ENCODE peak calls at places on chromosomes 1 and 21, in eight cellular contexts. M is GM10248, F is neural progenitor cell, X is transverse colon, T is PC-9, A is kidney epithelial cell, J is AG09319, Q is tibial artery. N is an unnamed sample.

GRCh38 chr1:93080424-93080823 is 1.3 kb downstream of the MTF2 start:
- DNase-seq in M (peak), F (peak), X (no peak), T (no peak), A (peak), J (peak), Q (no peak), N (peak)

GRCh38 chr1:26161408-26162219 is 2.7 kb downstream of the FAM110D start:
- DNase-seq in M (no peak), F (peak), X (peak), T (peak), A (no peak), J (no peak), Q (peak), N (peak)

GRCh38 chr1:220281159-220281574 is 8.9 kb upstream of the RAB3GAP2 start:
- DNase-seq in M (no peak), F (peak), X (no peak), T (no peak), A (no peak), J (no peak), Q (no peak), N (no peak)

GRCh38 chr1:25952851-25953401 is 44.9 kb downstream of the PAFAH2 start:
- DNase-seq in M (no peak), F (no peak), X (no peak), T (no peak), A (no peak), J (no peak), Q (no peak), N (no peak)

GRCh38 chr21:45363921-45364463 is 41.0 kb upstream of the COL18A1 start:
- DNase-seq in M (peak), F (no peak), X (peak), T (peak), A (peak), J (peak), Q (peak), N (peak)

GRCh38 chr1:233323724-233324123 is 3.8 kb upstream of the MAP3K21 start:
- DNase-seq in M (no peak), F (no peak), X (no peak), T (no peak), A (no peak), J (no peak), Q (no peak), N (no peak)

GRCh38 chr1:56229183-56229582 is 350.2 kb downstream of the PLPP3 start:
- DNase-seq in M (no peak), F (peak), X (no peak), T (no peak), A (no peak), J (no peak), Q (no peak), N (no peak)

GRCh38 chr1:169260478-169260877 is 107.1 kb downstream of the NME7 start:
- DNase-seq in M (no peak), F (peak), X (no peak), T (no peak), A (no peak), J (no peak), Q (no peak), N (no peak)

GRCh38 chr1:225700164-225700740 is 47.3 kb upstream of the ENAH start:
- DNase-seq in M (no peak), F (peak), X (no peak), T (peak), A (peak), J (peak), Q (peak), N (no peak)

GRCh38 chr21:42980312-42980958 is 6.1 kb downstream of the PKNOX1 start:
- DNase-seq in M (no peak), F (no peak), X (no peak), T (no peak), A (no peak), J (no peak), Q (no peak), N (no peak)

GRCh38 chr21:16195896-16196443 is 466.2 kb downstream of the USP25 start:
- DNase-seq in M (no peak), F (no peak), X (no peak), T (no peak), A (no peak), J (no peak), Q (no peak), N (no peak)

GRCh38 chr1:53108646-53109580 is 33.5 kb downstream of the SLC1A7 start:
- DNase-seq in M (no peak), F (no peak), X (no peak), T (no peak), A (no peak), J (no peak), Q (no peak), N (no peak)

GRCh38 chr21:34813266-34813886 is 144.6 kb downstream of the CLIC6 start:
- DNase-seq in M (no peak), F (no peak), X (no peak), T (peak), A (no peak), J (no peak), Q (no peak), N (no peak)

GRCh38 chr1:162846256-162847212 is 14.4 kb downstream of the CCDC190 start:
- DNase-seq in M (no peak), F (no peak), X (no peak), T (no peak), A (no peak), J (peak), Q (no peak), N (no peak)

GRCh38 chr1:46211051-46211450 is 7.9 kb downstream of the LURAP1 start:
- DNase-seq in M (no peak), F (no peak), X (no peak), T (no peak), A (no peak), J (no peak), Q (no peak), N (no peak)

GRCh38 chr1:87330201-87330953 is 1.7 kb downstream of the LMO4 start:
- DNase-seq in M (peak), F (peak), X (peak), T (no peak), A (no peak), J (no peak), Q (peak), N (peak)

GRCh38 chr1:31788825-31789256 is 24.7 kb upstream of the ADGRB2 start:
- DNase-seq in M (no peak), F (no peak), X (no peak), T (no peak), A (no peak), J (peak), Q (peak), N (no peak)

GRCh38 chr1:28580706-28581530 is 11.1 kb upstream of the RAB42 start:
- DNase-seq in M (peak), F (peak), X (peak), T (peak), A (no peak), J (no peak), Q (no peak), N (peak)

GRCh38 chr1:25131794-25132193 is 100.5 kb downstream of the SYF2 start:
- DNase-seq in M (no peak), F (no peak), X (no peak), T (no peak), A (no peak), J (no peak), Q (no peak), N (no peak)

GRCh38 chr1:197775282-197776262 is at the start of gene DENND1B:
- DNase-seq in M (peak), F (peak), X (peak), T (peak), A (no peak), J (no peak), Q (peak), N (peak)

GRCh38 chr21:43874085-43874785 is 9.2 kb downstream of the AGPAT3 start:
- DNase-seq in M (no peak), F (no peak), X (no peak), T (no peak), A (no peak), J (no peak), Q (no peak), N (no peak)

GRCh38 chr1:168719306-168720111 is 9.5 kb downstream of the DPT start:
- DNase-seq in M (peak), F (no peak), X (no peak), T (peak), A (peak), J (no peak), Q (no peak), N (peak)

GRCh38 chr1:184164529-184164928 is 113.0 kb downstream of the TSEN15 start:
- DNase-seq in M (no peak), F (no peak), X (no peak), T (no peak), A (no peak), J (no peak), Q (no peak), N (no peak)

GRCh38 chr21:45987121-45987711 is 5.6 kb downstream of the COL6A1 start:
- DNase-seq in M (no peak), F (no peak), X (no peak), T (no peak), A (no peak), J (no peak), Q (peak), N (no peak)

GRCh38 chr1:9289090-9289534 is 3.6 kb upstream of the SPSB1 start:
- DNase-seq in M (peak), F (peak), X (peak), T (peak), A (no peak), J (no peak), Q (peak), N (peak)

GRCh38 chr1:80656628-80657019 is 1144.1 kb upstream of the ADGRL2 start:
- DNase-seq in M (no peak), F (no peak), X (no peak), T (no peak), A (no peak), J (no peak), Q (no peak), N (no peak)

GRCh38 chr21:26453258-26453657 is 119.8 kb downstream of the CYYR1 start:
- DNase-seq in M (no peak), F (no peak), X (no peak), T (no peak), A (no peak), J (no peak), Q (no peak), N (no peak)

GRCh38 chr1:2406451-2407041 is 5.8 kb downstream of the PEX10 start:
- DNase-seq in M (no peak), F (peak), X (no peak), T (no peak), A (no peak), J (no peak), Q (no peak), N (no peak)

GRCh38 chr1:245205864-245206263 is 51.1 kb downstream of the KIF26B start:
- DNase-seq in M (no peak), F (no peak), X (no peak), T (no peak), A (no peak), J (no peak), Q (no peak), N (no peak)

GRCh38 chr1:179870870-179871269 is 6.7 kb downstream of the TOR1AIP2 start:
- DNase-seq in M (no peak), F (no peak), X (no peak), T (no peak), A (no peak), J (no peak), Q (no peak), N (no peak)

GRCh38 chr1:1011388-1011949 is 1.8 kb upstream of the ISG15 start:
- DNase-seq in M (no peak), F (no peak), X (no peak), T (no peak), A (no peak), J (no peak), Q (no peak), N (no peak)

GRCh38 chr1:198179556-198179981 is 22.8 kb downstream of the NEK7 start:
- DNase-seq in M (no peak), F (no peak), X (no peak), T (no peak), A (no peak), J (no peak), Q (no peak), N (no peak)

GRCh38 chr1:194214735-194215134 is 1028.3 kb upstream of the B3GALT2 start:
- DNase-seq in M (no peak), F (no peak), X (no peak), T (no peak), A (no peak), J (no peak), Q (no peak), N (no peak)

GRCh38 chr1:33074193-33074945 is 6.6 kb upstream of the AZIN2 start:
- DNase-seq in M (no peak), F (no peak), X (no peak), T (no peak), A (no peak), J (no peak), Q (no peak), N (no peak)

GRCh38 chr1:156922986-156923564 is 2.6 kb downstream of the LRRC71 start:
- DNase-seq in M (no peak), F (no peak), X (no peak), T (peak), A (no peak), J (no peak), Q (no peak), N (no peak)

GRCh38 chr1:150566589-150567340 is 12.6 kb downstream of the MCL1 start:
- DNase-seq in M (no peak), F (no peak), X (no peak), T (no peak), A (no peak), J (no peak), Q (no peak), N (no peak)

GRCh38 chr1:114554577-114554976 is 26.8 kb downstream of the BCAS2 start:
- DNase-seq in M (no peak), F (no peak), X (no peak), T (no peak), A (no peak), J (no peak), Q (no peak), N (no peak)

GRCh38 chr1:207937204-207937603 is 26.3 kb upstream of the CD34 start:
- DNase-seq in M (no peak), F (no peak), X (no peak), T (no peak), A (no peak), J (no peak), Q (no peak), N (no peak)
- TF ChIP-seq CTCF in M (no peak), F (no peak), X (no peak), T (no peak), A (no peak), J (no peak), Q (no peak), N (no peak)

GRCh38 chr21:39721885-39722284 is 23.1 kb upstream of the IGSF5 start:
- DNase-seq in M (no peak), F (no peak), X (peak), T (no peak), A (no peak), J (no peak), Q (no peak), N (no peak)

GRCh38 chr21:39715804-39716397 is 29.1 kb upstream of the IGSF5 start:
- DNase-seq in M (peak), F (peak), X (peak), T (peak), A (peak), J (peak), Q (peak), N (peak)

GRCh38 chr21:39724944-39725343 is 20.0 kb upstream of the IGSF5 start:
- DNase-seq in M (no peak), F (no peak), X (no peak), T (no peak), A (no peak), J (no peak), Q (no peak), N (no peak)

GRCh38 chr21:39726133-39726532 is 18.9 kb upstream of the IGSF5 start:
- DNase-seq in M (no peak), F (no peak), X (no peak), T (no peak), A (no peak), J (no peak), Q (no peak), N (no peak)

GRCh38 chr21:39720126-39720778 is 24.7 kb upstream of the IGSF5 start:
- DNase-seq in M (no peak), F (no peak), X (no peak), T (no peak), A (no peak), J (no peak), Q (no peak), N (no peak)
- TF ChIP-seq CTCF in M (no peak), F (no peak), X (no peak), T (no peak), A (no peak), J (no peak), Q (no peak), N (no peak)

DNA sequence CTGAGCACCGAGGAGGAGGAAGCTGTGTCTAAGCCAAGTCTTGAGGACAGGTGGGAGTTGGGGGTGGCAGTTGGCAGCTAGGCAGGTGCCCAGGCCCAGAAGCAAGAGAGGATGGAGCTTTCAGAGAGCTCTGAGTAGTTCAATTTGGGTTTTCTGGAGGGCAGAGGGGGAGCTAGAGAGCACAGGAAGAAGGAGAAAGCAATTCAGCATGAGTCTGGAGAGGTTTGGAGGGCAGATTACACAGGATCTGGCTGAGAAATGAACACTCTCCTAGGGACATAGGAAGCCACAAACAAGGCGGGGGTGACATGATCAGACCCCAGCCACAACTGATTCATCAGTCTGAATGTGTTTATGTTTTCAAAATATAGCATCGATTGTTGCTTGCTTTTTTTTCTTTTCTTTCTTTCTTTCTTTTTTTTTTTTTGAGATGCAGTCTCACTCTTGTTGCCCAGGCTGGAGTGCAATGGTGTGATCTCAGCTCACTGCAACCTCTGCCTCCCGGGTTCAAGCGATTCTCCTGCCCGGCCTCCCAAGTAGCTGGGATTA is 23.8 kb downstream of the PTPRF start:
- DNase-seq in M (peak), F (peak), X (no peak), T (no peak), A (no peak), J (no peak), Q (no peak), N (no peak)
- TF ChIP-seq CTCF in M (peak), F (peak), X (no peak), T (peak), A (peak), J (peak), Q (no peak), N (peak)

DNA sequence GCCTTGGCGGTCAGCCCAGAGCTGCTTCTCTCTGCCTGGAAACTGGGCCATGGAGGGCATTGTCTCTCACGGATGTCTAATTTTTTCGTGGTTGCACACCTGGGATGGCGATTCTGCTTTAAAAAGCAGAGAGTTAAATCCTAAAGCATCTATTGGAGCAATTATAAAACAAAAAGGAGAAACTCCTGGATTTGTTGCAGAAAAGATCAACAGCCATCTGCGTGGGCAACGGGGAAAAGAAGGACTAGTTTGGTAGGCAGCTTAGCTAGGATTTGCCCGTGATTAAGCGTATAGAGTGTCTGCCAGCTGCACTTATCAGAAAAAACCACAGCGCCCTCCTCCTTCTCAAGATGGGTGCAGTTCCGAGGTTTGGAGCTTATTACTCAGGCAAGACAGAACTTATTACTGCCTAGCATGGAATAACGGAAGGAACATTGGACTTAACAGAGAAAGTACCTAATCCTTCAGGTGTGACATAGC is 524 bp upstream of the SLC25A24 start:
- DNase-seq in M (peak), F (peak), X (peak), T (peak), A (peak), J (peak), Q (peak), N (peak)
- TF ChIP-seq CTCF in M (peak), F (peak), X (peak), T (peak), A (peak), J (peak), Q (no peak), N (peak)

GRCh38 chr1:236207569-236207968 is 65.2 kb downstream of the GPR137B start:
- DNase-seq in M (no peak), F (no peak), X (no peak), T (no peak), A (no peak), J (no peak), Q (no peak), N (no peak)

GRCh38 chr1:236204656-236205055 is 62.3 kb downstream of the GPR137B start:
- DNase-seq in M (no peak), F (peak), X (no peak), T (no peak), A (no peak), J (no peak), Q (no peak), N (no peak)

GRCh38 chr1:236206548-236206947 is 64.2 kb downstream of the GPR137B start:
- DNase-seq in M (no peak), F (peak), X (peak), T (no peak), A (no peak), J (no peak), Q (peak), N (no peak)

GRCh38 chr1:236209185-236209584 is 66.8 kb downstream of the GPR137B start:
- DNase-seq in M (no peak), F (no peak), X (no peak), T (no peak), A (no peak), J (no peak), Q (no peak), N (no peak)

GRCh38 chr1:236207121-236207520 is 64.8 kb downstream of the GPR137B start:
- DNase-seq in M (no peak), F (no peak), X (no peak), T (no peak), A (no peak), J (no peak), Q (no peak), N (no peak)
- TF ChIP-seq CTCF in M (no peak), F (no peak), X (no peak), T (no peak), A (no peak), J (no peak), Q (no peak), N (no peak)

GRCh38 chr1:41878495-41878894 is 40.2 kb downstream of the HIVEP3 start:
- DNase-seq in M (no peak), F (no peak), X (no peak), T (peak), A (no peak), J (no peak), Q (no peak), N (no peak)
- TF ChIP-seq CTCF in M (no peak), F (no peak), X (no peak), T (no peak), A (no peak), J (no peak), Q (no peak), N (no peak)

DNA sequence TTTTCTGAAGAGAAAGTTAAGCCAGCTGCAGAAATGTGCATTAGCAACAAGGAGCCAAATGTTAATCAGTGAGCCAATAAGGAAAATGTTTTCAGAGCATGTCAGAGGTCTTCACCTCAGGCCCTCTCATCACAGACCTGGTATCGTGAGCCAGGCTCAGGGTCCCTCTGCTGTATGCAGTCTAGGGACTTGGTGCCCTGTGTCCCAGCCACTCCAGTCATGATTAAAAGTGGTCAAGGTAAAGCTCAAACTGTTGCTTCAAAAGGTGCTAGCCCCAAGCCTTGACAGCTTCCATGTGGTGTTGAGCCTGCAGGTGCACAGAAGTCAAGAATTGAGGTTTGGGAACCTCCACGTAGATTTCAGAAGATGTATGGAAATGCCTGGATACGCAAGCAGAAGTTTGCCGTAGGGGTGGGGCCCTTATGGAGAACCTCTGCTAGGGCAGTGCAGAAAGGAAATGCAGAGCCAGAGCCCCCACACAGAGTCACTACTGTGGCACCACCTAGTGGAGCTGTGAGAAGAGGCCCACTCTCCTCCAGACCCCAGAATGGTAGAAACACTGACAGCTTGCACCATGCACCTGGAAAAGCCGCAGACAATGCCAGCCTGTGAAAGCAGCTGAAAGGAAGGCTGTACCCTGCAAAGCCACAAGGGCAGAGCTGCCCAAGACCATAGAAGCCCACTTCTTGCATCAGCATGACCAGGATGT is 1128.7 kb downstream of the AMY1C start:
- DNase-seq in M (no peak), F (peak), X (no peak), T (no peak), A (no peak), J (no peak), Q (no peak), N (no peak)
- TF ChIP-seq CTCF in M (peak), F (peak), X (no peak), T (no peak), A (peak), J (no peak), Q (no peak), N (peak)